ENCODE peak calls at places on chromosomes 5 and 9, in nine cellular contexts. B is colonic mucosa, R is OCI-LY7, C is PC-3, S is heart left ventricle, U is brain microvascular endothelial cell, K is A549, E is thoracic aorta, T is fibroblast of lung. N is an unnamed sample.

GRCh38 chr9:4837768-4838546 is 45.2 kb downstream of the RCL1 start:
- DNase-seq in E (no peak), B (no peak), S (no peak), T (peak), U (peak), R (no peak), K (no peak), C (peak), N (no peak)

GRCh38 chr5:151078490-151079262 is 2.2 kb downstream of the TNIP1 start:
- DNase-seq in K (no peak), R (peak), S (peak), U (no peak), B (no peak), T (no peak), E (no peak), C (no peak), N (no peak)

GRCh38 chr9:98906273-98907040 is 37.2 kb upstream of the COL15A1 start:
- DNase-seq in K (no peak), B (no peak), S (peak), E (no peak), C (no peak), R (no peak), T (peak), U (peak), N (no peak)

GRCh38 chr5:35821513-35821912 is 35.2 kb upstream of the IL7R start:
- DNase-seq in T (no peak), S (no peak), K (no peak), E (no peak), C (no peak), B (no peak), U (no peak), R (no peak), N (no peak)

GRCh38 chr5:91468643-91469422 is 85.7 kb upstream of the ARRDC3 start:
- DNase-seq in C (peak), R (no peak), U (no peak), K (no peak), T (peak), S (no peak), B (no peak), E (no peak), N (no peak)

GRCh38 chr9:104069288-104069687 is 24.8 kb upstream of the SMC2 start:
- DNase-seq in C (no peak), T (no peak), K (no peak), R (no peak), S (no peak), U (no peak), E (no peak), B (no peak), N (no peak)

GRCh38 chr9:69888876-69889585 is 68.4 kb downstream of the CFAP95 start:
- DNase-seq in K (no peak), E (no peak), C (peak), U (no peak), T (no peak), R (no peak), B (no peak), S (no peak), N (no peak)

GRCh38 chr5:88724201-88724600 is 158.8 kb downstream of the MEF2C start:
- DNase-seq in E (no peak), C (peak), T (peak), R (no peak), B (no peak), K (peak), U (no peak), S (no peak), N (no peak)

GRCh38 chr5:541148-541887 is 17.1 kb upstream of the SLC9A3 start:
- DNase-seq in R (peak), K (no peak), B (no peak), T (no peak), S (peak), E (peak), C (no peak), U (no peak), N (no peak)

GRCh38 chr5:84343171-84343570 is 41.5 kb downstream of the EDIL3 start:
- DNase-seq in R (no peak), B (no peak), K (no peak), E (no peak), U (no peak), T (peak), C (no peak), S (no peak), N (no peak)

GRCh38 chr9:31137850-31138160 is 1246.6 kb upstream of the ACO1 start:
- DNase-seq in S (no peak), U (no peak), R (no peak), T (peak), K (no peak), B (no peak), E (no peak), C (no peak), N (no peak)

GRCh38 chr5:88108490-88109279 is 160.0 kb downstream of the TMEM161B start:
- DNase-seq in S (no peak), E (no peak), U (no peak), B (no peak), R (no peak), C (peak), K (peak), T (peak), N (no peak)

GRCh38 chr5:147507480-147508126 is 2.3 kb downstream of the DPYSL3 start:
- DNase-seq in S (no peak), U (no peak), B (no peak), R (no peak), C (peak), E (no peak), T (peak), K (no peak), N (no peak)

GRCh38 chr9:124941689-124942561 is 1.0 kb upstream of the GOLGA1 start:
- DNase-seq in R (peak), C (peak), U (peak), K (peak), E (no peak), T (peak), S (peak), B (peak), N (no peak)

GRCh38 chr5:138760448-138761110 is 7.4 kb downstream of the CTNNA1 start:
- DNase-seq in B (no peak), K (no peak), S (no peak), E (no peak), R (no peak), U (no peak), C (peak), T (peak), N (no peak)

GRCh38 chr9:87441251-87441650 is 56.4 kb upstream of the DAPK1 start:
- DNase-seq in K (no peak), R (no peak), E (no peak), T (peak), U (no peak), S (no peak), C (no peak), B (no peak), N (no peak)

GRCh38 chr5:171872666-171873065 is 87.0 kb downstream of the SMIM23 start:
- DNase-seq in C (no peak), B (no peak), E (no peak), R (no peak), U (peak), T (peak), S (no peak), K (no peak), N (no peak)

GRCh38 chr9:113955076-113955752 is 79.1 kb downstream of the ZNF618 start:
- DNase-seq in U (peak), S (no peak), K (no peak), C (no peak), T (peak), B (no peak), E (peak), R (no peak), N (no peak)

GRCh38 chr5:142685418-142686209 is at the start of gene FGF1:
- DNase-seq in K (no peak), B (no peak), R (no peak), C (no peak), U (peak), S (peak), T (peak), E (no peak), N (peak)

GRCh38 chr9:14314424-14314928 is 535 bp upstream of the NFIB start:
- DNase-seq in C (peak), B (peak), E (peak), K (peak), T (peak), S (peak), R (peak), U (peak), N (peak)

GRCh38 chr5:101678494-101679193 is 617.4 kb downstream of the SLCO4C1 start:
- DNase-seq in R (peak), B (peak), T (peak), S (no peak), U (peak), C (peak), E (peak), K (peak), N (peak)

GRCh38 chr9:15182755-15183154 is 124.3 kb downstream of the TTC39B start:
- DNase-seq in B (no peak), T (no peak), E (no peak), R (no peak), C (no peak), U (no peak), K (no peak), S (no peak), N (no peak)

GRCh38 chr5:165227515-165227914 is 1722.1 kb downstream of the MAT2B start:
- DNase-seq in E (no peak), U (no peak), T (no peak), S (no peak), K (peak), B (no peak), C (no peak), R (no peak), N (no peak)

GRCh38 chr5:39980056-39980455 is 555.3 kb upstream of the DAB2 start:
- DNase-seq in T (no peak), U (peak), E (no peak), S (no peak), K (no peak), R (no peak), C (peak), B (no peak), N (no peak)

GRCh38 chr9:107614765-107615164 is 125.2 kb upstream of the KLF4 start:
- DNase-seq in R (no peak), T (no peak), B (peak), E (no peak), C (no peak), K (no peak), U (no peak), S (no peak), N (no peak)

GRCh38 chr9:91834740-91835139 is 115.3 kb downstream of the ROR2 start:
- DNase-seq in E (no peak), S (no peak), C (no peak), T (no peak), R (no peak), K (no peak), U (no peak), B (no peak), N (no peak)

GRCh38 chr5:98902733-98903132 is 26.1 kb downstream of the CHD1 start:
- DNase-seq in U (no peak), E (no peak), R (no peak), C (peak), T (peak), B (no peak), S (no peak), K (no peak), N (no peak)

GRCh38 chr9:130714586-130715110 is 21.1 kb downstream of the EXOSC2 start:
- DNase-seq in S (no peak), E (no peak), K (no peak), U (no peak), B (no peak), R (no peak), T (peak), C (no peak), N (no peak)

GRCh38 chr9:110351009-110351467 is 13.4 kb upstream of the TXNDC8 start:
- DNase-seq in C (peak), S (no peak), U (peak), B (peak), R (no peak), K (peak), E (no peak), T (peak), N (peak)

GRCh38 chr5:18285257-18285656 is 651.0 kb downstream of the TAF11L14 start:
- DNase-seq in R (no peak), E (no peak), C (no peak), S (no peak), U (no peak), T (no peak), B (no peak), K (no peak), N (no peak)

GRCh38 chr5:177542816-177543472 is 11.4 kb downstream of the FAM193B start:
- DNase-seq in S (no peak), K (no peak), C (no peak), R (no peak), U (no peak), B (no peak), E (no peak), T (no peak), N (no peak)
- H3K27ac ChIP-seq in S (no peak), K (no peak), C (no peak), R (no peak), U (no peak), B (no peak), E (no peak), T (no peak), N (no peak)

GRCh38 chr9:2014696-2015580 is at the start of gene SMARCA2:
- DNase-seq in U (peak), E (peak), R (peak), T (peak), B (peak), K (peak), S (peak), C (peak), N (peak)
- TF ChIP-seq CTCF in U (no peak), E (no peak), R (no peak), T (no peak), B (no peak), K (no peak), S (no peak), C (no peak), N (no peak)

GRCh38 chr5:140242099-140242498 is 60.8 kb downstream of the PFDN1 start:
- DNase-seq in T (no peak), C (no peak), B (no peak), E (no peak), R (no peak), K (peak), S (no peak), U (no peak), N (no peak)

GRCh38 chr5:140244525-140245025 is 58.3 kb downstream of the PFDN1 start:
- DNase-seq in S (peak), K (peak), E (peak), B (peak), C (peak), U (peak), R (peak), T (peak), N (peak)

GRCh38 chr5:140245354-140245753 is 57.5 kb downstream of the PFDN1 start:
- DNase-seq in K (no peak), S (no peak), C (no peak), U (no peak), E (no peak), B (no peak), R (peak), T (no peak), N (no peak)

GRCh38 chr5:140242890-140243585 is 59.9 kb downstream of the PFDN1 start:
- DNase-seq in C (no peak), U (no peak), S (peak), B (no peak), T (no peak), K (no peak), E (no peak), R (no peak), N (no peak)

DNA sequence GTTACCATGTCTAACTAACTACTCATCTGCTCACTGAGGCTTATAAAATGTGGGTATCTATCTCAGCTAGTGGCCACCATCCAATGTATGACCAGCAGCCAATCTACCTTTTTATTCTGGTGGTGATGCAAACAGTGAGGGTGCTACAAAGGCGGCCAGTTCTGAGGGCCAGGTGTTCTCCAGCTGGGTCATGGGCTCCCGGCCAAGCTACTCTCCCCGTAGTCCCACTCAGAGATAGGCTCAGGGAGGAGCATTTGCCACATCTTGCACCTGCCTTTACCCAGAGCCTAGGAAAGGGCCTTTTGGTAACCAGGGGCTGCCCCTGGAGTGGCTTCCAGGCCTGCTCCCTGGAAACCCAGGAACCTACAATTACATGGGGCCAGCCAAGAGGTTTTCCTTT is 59.0 kb downstream of the PFDN1 start:
- DNase-seq in S (no peak), T (no peak), C (no peak), K (no peak), U (no peak), R (no peak), E (no peak), B (no peak), N (no peak)
- H3K27ac ChIP-seq in S (peak), T (no peak), C (no peak), K (no peak), U (no peak), R (no peak), E (no peak), B (no peak), N (peak)

GRCh38 chr9:116163293-116164055 is 9.9 kb downstream of the PAPPA start:
- DNase-seq in R (peak), S (no peak), C (peak), T (no peak), U (no peak), E (no peak), B (no peak), K (no peak), N (no peak)
- TF ChIP-seq CTCF in R (peak), S (peak), C (peak), T (peak), U (peak), E (peak), B (peak), K (peak), N (peak)

DNA sequence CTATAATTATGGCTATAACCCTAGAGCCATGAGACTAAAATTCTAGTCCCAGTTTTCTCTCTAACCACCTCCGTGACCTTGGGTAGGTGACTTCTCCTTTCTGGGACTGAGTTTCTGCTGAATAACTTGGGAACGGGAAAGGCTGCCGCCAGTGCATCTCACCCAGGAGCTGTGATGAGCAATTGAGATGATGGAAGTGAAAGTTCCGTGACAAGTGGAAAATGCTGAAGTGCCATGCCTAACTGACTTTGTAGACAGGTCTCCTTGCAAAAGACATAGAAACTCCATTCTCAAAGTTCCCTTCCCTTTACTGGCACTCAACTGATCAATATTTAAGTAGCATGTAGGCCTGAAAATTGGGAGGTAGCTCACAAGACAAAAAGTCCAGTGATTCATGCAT is 6.3 kb upstream of the ADAM19 start:
- DNase-seq in C (no peak), B (no peak), U (no peak), R (no peak), K (no peak), S (no peak), E (no peak), T (no peak), N (no peak)
- H3K27ac ChIP-seq in C (no peak), B (no peak), U (no peak), R (no peak), K (no peak), S (no peak), E (no peak), T (no peak), N (no peak)

GRCh38 chr5:106459541-106459940 is 1211.2 kb downstream of the EFNA5 start:
- DNase-seq in T (peak), U (peak), K (no peak), B (no peak), R (no peak), C (no peak), E (no peak), S (no peak), N (no peak)

GRCh38 chr5:106451998-106452397 is 1218.7 kb downstream of the EFNA5 start:
- DNase-seq in C (no peak), S (no peak), B (no peak), U (no peak), K (no peak), T (no peak), E (no peak), R (no peak), N (no peak)

GRCh38 chr5:106454050-106454449 is 1216.7 kb downstream of the EFNA5 start:
- DNase-seq in K (no peak), E (no peak), B (no peak), T (no peak), S (no peak), C (no peak), R (no peak), U (no peak), N (no peak)

GRCh38 chr5:106454651-106455415 is 1215.9 kb downstream of the EFNA5 start:
- DNase-seq in C (peak), E (no peak), S (peak), K (peak), R (peak), B (no peak), U (peak), T (peak), N (peak)
- TF ChIP-seq CTCF in C (peak), E (no peak), S (peak), K (peak), R (peak), B (no peak), U (peak), T (peak), N (no peak)

N was measured in RWPE1.